ENCODE peak calls at places on chromosome 9, in ten cellular contexts. One of them, this sample, is unnamed.

GRCh38 chr9:75499812-75500211 is 390.7 kb upstream of the PCSK5 start:
- DNase-seq in naive thymus-derived CD8-positive, alpha-beta T cell: no peak
- DNase-seq in activated T-cell treated with anti-CD3 and anti-CD28 coated beads, Interleukin-2, amount 50 U/mL, for 72 hours: no peak
- DNase-seq in effector CD4-positive, alpha-beta T cell: no peak
- DNase-seq in heart left ventricle: no peak
- DNase-seq in endothelial cell: no peak
- DNase-seq in HAP-1: no peak
- DNase-seq in ovary: no peak
- DNase-seq in heart right ventricle: no peak
- DNase-seq in hippocampal formation: no peak
- DNase-seq in this sample: no peak

GRCh38 chr9:123544007-123544827 is 188.2 kb downstream of the CRB2 start:
- DNase-seq in naive thymus-derived CD8-positive, alpha-beta T cell: peak
- DNase-seq in activated T-cell treated with anti-CD3 and anti-CD28 coated beads, Interleukin-2, amount 50 U/mL, for 72 hours: peak
- DNase-seq in effector CD4-positive, alpha-beta T cell: no peak
- DNase-seq in heart left ventricle: no peak
- DNase-seq in endothelial cell: peak
- DNase-seq in HAP-1: peak
- DNase-seq in ovary: no peak
- DNase-seq in heart right ventricle: no peak
- DNase-seq in hippocampal formation: no peak
- DNase-seq in this sample: no peak

GRCh38 chr9:10134266-10134665 is 478.5 kb downstream of the PTPRD start:
- DNase-seq in naive thymus-derived CD8-positive, alpha-beta T cell: no peak
- DNase-seq in activated T-cell treated with anti-CD3 and anti-CD28 coated beads, Interleukin-2, amount 50 U/mL, for 72 hours: no peak
- DNase-seq in effector CD4-positive, alpha-beta T cell: no peak
- DNase-seq in heart left ventricle: no peak
- DNase-seq in endothelial cell: no peak
- DNase-seq in HAP-1: no peak
- DNase-seq in ovary: no peak
- DNase-seq in heart right ventricle: no peak
- DNase-seq in hippocampal formation: no peak
- DNase-seq in this sample: no peak

GRCh38 chr9:79769476-79770275 is 197.9 kb downstream of the TLE4 start:
- DNase-seq in naive thymus-derived CD8-positive, alpha-beta T cell: no peak
- DNase-seq in activated T-cell treated with anti-CD3 and anti-CD28 coated beads, Interleukin-2, amount 50 U/mL, for 72 hours: no peak
- DNase-seq in effector CD4-positive, alpha-beta T cell: no peak
- DNase-seq in heart left ventricle: no peak
- DNase-seq in endothelial cell: no peak
- DNase-seq in HAP-1: no peak
- DNase-seq in ovary: no peak
- DNase-seq in heart right ventricle: no peak
- DNase-seq in hippocampal formation: no peak
- DNase-seq in this sample: no peak

GRCh38 chr9:126113756-126114408 is 212.7 kb upstream of the MVB12B start:
- DNase-seq in naive thymus-derived CD8-positive, alpha-beta T cell: no peak
- DNase-seq in activated T-cell treated with anti-CD3 and anti-CD28 coated beads, Interleukin-2, amount 50 U/mL, for 72 hours: no peak
- DNase-seq in effector CD4-positive, alpha-beta T cell: no peak
- DNase-seq in heart left ventricle: no peak
- DNase-seq in endothelial cell: no peak
- DNase-seq in HAP-1: no peak
- DNase-seq in ovary: no peak
- DNase-seq in heart right ventricle: no peak
- DNase-seq in hippocampal formation: no peak
- DNase-seq in this sample: no peak

GRCh38 chr9:4034404-4034803 is 265.5 kb downstream of the GLIS3 start:
- DNase-seq in naive thymus-derived CD8-positive, alpha-beta T cell: no peak
- DNase-seq in activated T-cell treated with anti-CD3 and anti-CD28 coated beads, Interleukin-2, amount 50 U/mL, for 72 hours: no peak
- DNase-seq in effector CD4-positive, alpha-beta T cell: no peak
- DNase-seq in heart left ventricle: no peak
- DNase-seq in endothelial cell: no peak
- DNase-seq in HAP-1: no peak
- DNase-seq in ovary: no peak
- DNase-seq in heart right ventricle: no peak
- DNase-seq in hippocampal formation: no peak
- DNase-seq in this sample: no peak

GRCh38 chr9:127971357-127972315 is 9.2 kb downstream of the EEIG1 start:
- DNase-seq in naive thymus-derived CD8-positive, alpha-beta T cell: no peak
- DNase-seq in activated T-cell treated with anti-CD3 and anti-CD28 coated beads, Interleukin-2, amount 50 U/mL, for 72 hours: peak
- DNase-seq in effector CD4-positive, alpha-beta T cell: no peak
- DNase-seq in heart left ventricle: peak
- DNase-seq in endothelial cell: no peak
- DNase-seq in HAP-1: no peak
- DNase-seq in ovary: peak
- DNase-seq in heart right ventricle: no peak
- DNase-seq in hippocampal formation: peak
- DNase-seq in this sample: peak

GRCh38 chr9:12060811-12061210 is 632.4 kb upstream of the TYRP1 start:
- DNase-seq in naive thymus-derived CD8-positive, alpha-beta T cell: no peak
- DNase-seq in activated T-cell treated with anti-CD3 and anti-CD28 coated beads, Interleukin-2, amount 50 U/mL, for 72 hours: no peak
- DNase-seq in effector CD4-positive, alpha-beta T cell: no peak
- DNase-seq in heart left ventricle: no peak
- DNase-seq in endothelial cell: no peak
- DNase-seq in HAP-1: no peak
- DNase-seq in ovary: no peak
- DNase-seq in heart right ventricle: no peak
- DNase-seq in hippocampal formation: no peak
- DNase-seq in this sample: no peak

GRCh38 chr9:32394381-32395049 is 10.1 kb downstream of the ACO1 start:
- DNase-seq in naive thymus-derived CD8-positive, alpha-beta T cell: no peak
- DNase-seq in activated T-cell treated with anti-CD3 and anti-CD28 coated beads, Interleukin-2, amount 50 U/mL, for 72 hours: no peak
- DNase-seq in effector CD4-positive, alpha-beta T cell: no peak
- DNase-seq in heart left ventricle: no peak
- DNase-seq in endothelial cell: no peak
- DNase-seq in HAP-1: no peak
- DNase-seq in ovary: no peak
- DNase-seq in heart right ventricle: no peak
- DNase-seq in hippocampal formation: no peak
- DNase-seq in this sample: no peak

GRCh38 chr9:120583958-120584369 is 4.0 kb upstream of the CDK5RAP2 start:
- DNase-seq in naive thymus-derived CD8-positive, alpha-beta T cell: peak
- DNase-seq in activated T-cell treated with anti-CD3 and anti-CD28 coated beads, Interleukin-2, amount 50 U/mL, for 72 hours: no peak
- DNase-seq in effector CD4-positive, alpha-beta T cell: peak
- DNase-seq in heart left ventricle: peak
- DNase-seq in endothelial cell: peak
- DNase-seq in HAP-1: peak
- DNase-seq in ovary: no peak
- DNase-seq in heart right ventricle: no peak
- DNase-seq in hippocampal formation: peak
- DNase-seq in this sample: no peak

GRCh38 chr9:120913673-120914266 is 12.8 kb downstream of the TRAF1 start:
- DNase-seq in naive thymus-derived CD8-positive, alpha-beta T cell: peak
- DNase-seq in activated T-cell treated with anti-CD3 and anti-CD28 coated beads, Interleukin-2, amount 50 U/mL, for 72 hours: no peak
- DNase-seq in effector CD4-positive, alpha-beta T cell: no peak
- DNase-seq in heart left ventricle: no peak
- DNase-seq in endothelial cell: peak
- DNase-seq in HAP-1: peak
- DNase-seq in ovary: no peak
- DNase-seq in heart right ventricle: no peak
- DNase-seq in hippocampal formation: no peak
- DNase-seq in this sample: no peak

GRCh38 chr9:123509646-123510045 is 153.6 kb downstream of the CRB2 start:
- DNase-seq in naive thymus-derived CD8-positive, alpha-beta T cell: no peak
- DNase-seq in activated T-cell treated with anti-CD3 and anti-CD28 coated beads, Interleukin-2, amount 50 U/mL, for 72 hours: no peak
- DNase-seq in effector CD4-positive, alpha-beta T cell: no peak
- DNase-seq in heart left ventricle: no peak
- DNase-seq in endothelial cell: no peak
- DNase-seq in HAP-1: no peak
- DNase-seq in ovary: no peak
- DNase-seq in heart right ventricle: no peak
- DNase-seq in hippocampal formation: no peak
- DNase-seq in this sample: no peak

GRCh38 chr9:126232461-126232860 is 94.2 kb upstream of the MVB12B start:
- DNase-seq in naive thymus-derived CD8-positive, alpha-beta T cell: no peak
- DNase-seq in activated T-cell treated with anti-CD3 and anti-CD28 coated beads, Interleukin-2, amount 50 U/mL, for 72 hours: no peak
- DNase-seq in effector CD4-positive, alpha-beta T cell: no peak
- DNase-seq in heart left ventricle: no peak
- DNase-seq in endothelial cell: no peak
- DNase-seq in HAP-1: no peak
- DNase-seq in ovary: no peak
- DNase-seq in heart right ventricle: no peak
- DNase-seq in hippocampal formation: no peak
- DNase-seq in this sample: no peak

GRCh38 chr9:117403403-117403811 is 11.4 kb downstream of the ASTN2 start:
- DNase-seq in naive thymus-derived CD8-positive, alpha-beta T cell: no peak
- DNase-seq in activated T-cell treated with anti-CD3 and anti-CD28 coated beads, Interleukin-2, amount 50 U/mL, for 72 hours: no peak
- DNase-seq in effector CD4-positive, alpha-beta T cell: no peak
- DNase-seq in heart left ventricle: no peak
- DNase-seq in endothelial cell: no peak
- DNase-seq in HAP-1: no peak
- DNase-seq in ovary: no peak
- DNase-seq in heart right ventricle: no peak
- DNase-seq in hippocampal formation: peak
- DNase-seq in this sample: no peak

GRCh38 chr9:97398999-97399758 is 12.7 kb upstream of the TDRD7 start:
- DNase-seq in naive thymus-derived CD8-positive, alpha-beta T cell: peak
- DNase-seq in activated T-cell treated with anti-CD3 and anti-CD28 coated beads, Interleukin-2, amount 50 U/mL, for 72 hours: peak
- DNase-seq in effector CD4-positive, alpha-beta T cell: peak
- DNase-seq in heart left ventricle: peak
- DNase-seq in endothelial cell: peak
- DNase-seq in HAP-1: peak
- DNase-seq in ovary: peak
- DNase-seq in heart right ventricle: peak
- DNase-seq in hippocampal formation: peak
- DNase-seq in this sample: peak

GRCh38 chr9:15357050-15357653 is 50.1 kb upstream of the TTC39B start:
- DNase-seq in naive thymus-derived CD8-positive, alpha-beta T cell: peak
- DNase-seq in activated T-cell treated with anti-CD3 and anti-CD28 coated beads, Interleukin-2, amount 50 U/mL, for 72 hours: peak
- DNase-seq in effector CD4-positive, alpha-beta T cell: peak
- DNase-seq in heart left ventricle: no peak
- DNase-seq in endothelial cell: peak
- DNase-seq in HAP-1: no peak
- DNase-seq in ovary: no peak
- DNase-seq in heart right ventricle: no peak
- DNase-seq in hippocampal formation: no peak
- DNase-seq in this sample: no peak

GRCh38 chr9:19358691-19359090 is 21.3 kb downstream of the RPS6 start:
- DNase-seq in naive thymus-derived CD8-positive, alpha-beta T cell: no peak
- DNase-seq in activated T-cell treated with anti-CD3 and anti-CD28 coated beads, Interleukin-2, amount 50 U/mL, for 72 hours: no peak
- DNase-seq in effector CD4-positive, alpha-beta T cell: no peak
- DNase-seq in heart left ventricle: no peak
- DNase-seq in endothelial cell: no peak
- DNase-seq in HAP-1: no peak
- DNase-seq in ovary: no peak
- DNase-seq in heart right ventricle: no peak
- DNase-seq in hippocampal formation: no peak
- DNase-seq in this sample: no peak

GRCh38 chr9:69276775-69277174 is 48.2 kb upstream of the ENTREP1 start:
- DNase-seq in naive thymus-derived CD8-positive, alpha-beta T cell: no peak
- DNase-seq in activated T-cell treated with anti-CD3 and anti-CD28 coated beads, Interleukin-2, amount 50 U/mL, for 72 hours: no peak
- DNase-seq in effector CD4-positive, alpha-beta T cell: no peak
- DNase-seq in heart left ventricle: peak
- DNase-seq in endothelial cell: no peak
- DNase-seq in HAP-1: no peak
- DNase-seq in ovary: no peak
- DNase-seq in heart right ventricle: no peak
- DNase-seq in hippocampal formation: no peak
- DNase-seq in this sample: no peak

GRCh38 chr9:110257971-110258370 is 1.7 kb upstream of the TXN start:
- DNase-seq in naive thymus-derived CD8-positive, alpha-beta T cell: no peak
- DNase-seq in activated T-cell treated with anti-CD3 and anti-CD28 coated beads, Interleukin-2, amount 50 U/mL, for 72 hours: no peak
- DNase-seq in effector CD4-positive, alpha-beta T cell: no peak
- DNase-seq in heart left ventricle: no peak
- DNase-seq in endothelial cell: no peak
- DNase-seq in HAP-1: no peak
- DNase-seq in ovary: no peak
- DNase-seq in heart right ventricle: no peak
- DNase-seq in hippocampal formation: no peak
- DNase-seq in this sample: no peak

GRCh38 chr9:130122465-130122864 is 49.7 kb upstream of the NCS1 start:
- DNase-seq in naive thymus-derived CD8-positive, alpha-beta T cell: no peak
- DNase-seq in activated T-cell treated with anti-CD3 and anti-CD28 coated beads, Interleukin-2, amount 50 U/mL, for 72 hours: no peak
- DNase-seq in effector CD4-positive, alpha-beta T cell: no peak
- DNase-seq in heart left ventricle: no peak
- DNase-seq in endothelial cell: no peak
- DNase-seq in HAP-1: no peak
- DNase-seq in ovary: no peak
- DNase-seq in heart right ventricle: no peak
- DNase-seq in hippocampal formation: no peak
- DNase-seq in this sample: no peak

GRCh38 chr9:15735083-15735974 is 182.5 kb downstream of the CCDC171 start:
- DNase-seq in naive thymus-derived CD8-positive, alpha-beta T cell: no peak
- DNase-seq in activated T-cell treated with anti-CD3 and anti-CD28 coated beads, Interleukin-2, amount 50 U/mL, for 72 hours: no peak
- DNase-seq in effector CD4-positive, alpha-beta T cell: no peak
- DNase-seq in heart left ventricle: no peak
- DNase-seq in endothelial cell: no peak
- DNase-seq in HAP-1: no peak
- DNase-seq in ovary: no peak
- DNase-seq in heart right ventricle: no peak
- DNase-seq in hippocampal formation: no peak
- DNase-seq in this sample: no peak

GRCh38 chr9:133528887-133529262 is 4.1 kb upstream of the MYMK start:
- DNase-seq in naive thymus-derived CD8-positive, alpha-beta T cell: no peak
- DNase-seq in activated T-cell treated with anti-CD3 and anti-CD28 coated beads, Interleukin-2, amount 50 U/mL, for 72 hours: no peak
- DNase-seq in effector CD4-positive, alpha-beta T cell: no peak
- DNase-seq in heart left ventricle: no peak
- DNase-seq in endothelial cell: no peak
- DNase-seq in HAP-1: no peak
- DNase-seq in ovary: no peak
- DNase-seq in heart right ventricle: no peak
- DNase-seq in hippocampal formation: no peak
- DNase-seq in this sample: no peak

GRCh38 chr9:71966601-71967000 is 55.2 kb downstream of the C9orf85 start:
- DNase-seq in naive thymus-derived CD8-positive, alpha-beta T cell: no peak
- DNase-seq in activated T-cell treated with anti-CD3 and anti-CD28 coated beads, Interleukin-2, amount 50 U/mL, for 72 hours: no peak
- DNase-seq in effector CD4-positive, alpha-beta T cell: no peak
- DNase-seq in heart left ventricle: no peak
- DNase-seq in endothelial cell: no peak
- DNase-seq in HAP-1: no peak
- DNase-seq in ovary: no peak
- DNase-seq in heart right ventricle: no peak
- DNase-seq in hippocampal formation: no peak
- DNase-seq in this sample: no peak

GRCh38 chr9:106058460-106058859 is 364.1 kb downstream of the TMEM38B start:
- DNase-seq in naive thymus-derived CD8-positive, alpha-beta T cell: no peak
- DNase-seq in activated T-cell treated with anti-CD3 and anti-CD28 coated beads, Interleukin-2, amount 50 U/mL, for 72 hours: no peak
- DNase-seq in effector CD4-positive, alpha-beta T cell: no peak
- DNase-seq in heart left ventricle: no peak
- DNase-seq in endothelial cell: no peak
- DNase-seq in HAP-1: no peak
- DNase-seq in ovary: no peak
- DNase-seq in heart right ventricle: no peak
- DNase-seq in hippocampal formation: no peak
- DNase-seq in this sample: no peak

GRCh38 chr9:98225015-98225442 is 30.4 kb downstream of the TBC1D2 start:
- DNase-seq in naive thymus-derived CD8-positive, alpha-beta T cell: no peak
- DNase-seq in activated T-cell treated with anti-CD3 and anti-CD28 coated beads, Interleukin-2, amount 50 U/mL, for 72 hours: no peak
- DNase-seq in effector CD4-positive, alpha-beta T cell: no peak
- DNase-seq in heart left ventricle: no peak
- DNase-seq in endothelial cell: no peak
- DNase-seq in HAP-1: no peak
- DNase-seq in ovary: no peak
- DNase-seq in heart right ventricle: no peak
- DNase-seq in hippocampal formation: no peak
- DNase-seq in this sample: no peak

GRCh38 chr9:81563739-81564138 is 125.6 kb downstream of the TLE1 start:
- DNase-seq in naive thymus-derived CD8-positive, alpha-beta T cell: no peak
- DNase-seq in activated T-cell treated with anti-CD3 and anti-CD28 coated beads, Interleukin-2, amount 50 U/mL, for 72 hours: no peak
- DNase-seq in effector CD4-positive, alpha-beta T cell: no peak
- DNase-seq in heart left ventricle: no peak
- DNase-seq in endothelial cell: no peak
- DNase-seq in HAP-1: no peak
- DNase-seq in ovary: no peak
- DNase-seq in heart right ventricle: no peak
- DNase-seq in hippocampal formation: no peak
- DNase-seq in this sample: no peak

GRCh38 chr9:109113892-109114609 is 5.7 kb downstream of the TMEM245 start:
- DNase-seq in naive thymus-derived CD8-positive, alpha-beta T cell: no peak
- DNase-seq in activated T-cell treated with anti-CD3 and anti-CD28 coated beads, Interleukin-2, amount 50 U/mL, for 72 hours: no peak
- DNase-seq in effector CD4-positive, alpha-beta T cell: no peak
- DNase-seq in heart left ventricle: no peak
- DNase-seq in endothelial cell: no peak
- DNase-seq in HAP-1: no peak
- DNase-seq in ovary: no peak
- DNase-seq in heart right ventricle: no peak
- DNase-seq in hippocampal formation: no peak
- DNase-seq in this sample: no peak

GRCh38 chr9:120891255-120891954 is 14.4 kb upstream of the PHF19 start:
- DNase-seq in naive thymus-derived CD8-positive, alpha-beta T cell: peak
- DNase-seq in activated T-cell treated with anti-CD3 and anti-CD28 coated beads, Interleukin-2, amount 50 U/mL, for 72 hours: peak
- DNase-seq in effector CD4-positive, alpha-beta T cell: peak
- DNase-seq in heart left ventricle: no peak
- DNase-seq in endothelial cell: no peak
- DNase-seq in HAP-1: no peak
- DNase-seq in ovary: no peak
- DNase-seq in heart right ventricle: no peak
- DNase-seq in hippocampal formation: no peak
- DNase-seq in this sample: peak